ENCODE peak calls at places on chromosomes 5 and 9, in four cellular contexts. G, P, F and W are unnamed samples. For H3K4me1, the result is how much of the 10 kb centered on the place peaks cover.

GRCh38 chr5:163838738-163839137 is 333.3 kb downstream of the MAT2B start:
- DNase-seq in G (no peak), P (no peak), F (no peak), W (no peak)

GRCh38 chr5:4924581-4924980 is 215.5 kb upstream of the ADAMTS16 start:
- DNase-seq in G (no peak), P (no peak), F (no peak), W (no peak)

GRCh38 chr9:126151671-126152050 is 175.0 kb upstream of the MVB12B start:
- DNase-seq in G (no peak), P (no peak), F (no peak), W (no peak)

GRCh38 chr5:149710575-149710974 is 19.5 kb upstream of the PPARGC1B start:
- DNase-seq in G (no peak), P (no peak), F (no peak), W (no peak)

GRCh38 chr5:164359260-164359930 is 854.0 kb downstream of the MAT2B start:
- DNase-seq in G (no peak), P (no peak), F (no peak), W (no peak)

GRCh38 chr9:109114670-109115069 is 5.1 kb downstream of the TMEM245 start:
- DNase-seq in G (no peak), P (no peak), F (no peak), W (no peak)

GRCh38 chr5:122896598-122897282 is 51.3 kb downstream of the SNX24 start:
- DNase-seq in G (no peak), P (no peak), F (no peak), W (no peak)

GRCh38 chr9:72431036-72431435 is 66.0 kb upstream of the ZFAND5 start:
- DNase-seq in G (no peak), P (no peak), F (no peak), W (no peak)

GRCh38 chr5:5014836-5015235 is 125.3 kb upstream of the ADAMTS16 start:
- DNase-seq in G (no peak), P (no peak), F (no peak), W (no peak)

GRCh38 chr5:148831590-148832565 is 5.5 kb downstream of the ADRB2 start:
- DNase-seq in G (no peak), P (no peak), F (no peak), W (no peak)

GRCh38 chr5:1161108-1161831 is 40.1 kb upstream of the SLC6A19 start:
- DNase-seq in G (no peak), P (no peak), F (peak), W (no peak)

GRCh38 chr5:95725937-95726810 is 5.0 kb upstream of the RHOBTB3 start:
- DNase-seq in G (no peak), P (no peak), F (no peak), W (no peak)

GRCh38 chr5:39080597-39081204 is 6.5 kb upstream of the RICTOR start:
- DNase-seq in G (peak), P (peak), F (peak), W (no peak)

GRCh38 chr9:111902396-111903147 is 6.0 kb downstream of the UGCG start:
- DNase-seq in G (no peak), P (no peak), F (no peak), W (no peak)

GRCh38 chr9:128099932-128100491 is 27.5 kb downstream of the PTGES2 start:
- DNase-seq in G (no peak), P (no peak), F (no peak), W (no peak)

GRCh38 chr5:65961644-65962043 is 35.3 kb downstream of the ERBIN start:
- DNase-seq in G (no peak), P (no peak), F (no peak), W (no peak)

GRCh38 chr9:120910643-120911042 is 16.0 kb downstream of the TRAF1 start:
- DNase-seq in G (no peak), P (no peak), F (no peak), W (no peak)

GRCh38 chr5:149615976-149616375 is 34.7 kb downstream of the ARHGEF37 start:
- DNase-seq in G (no peak), P (no peak), F (peak), W (peak)

GRCh38 chr9:110104201-110104845 is 103.6 kb downstream of the C9orf152 start:
- DNase-seq in G (no peak), P (no peak), F (no peak), W (no peak)

GRCh38 chr9:16223074-16223871 is 647.2 kb downstream of the BNC2 start:
- DNase-seq in G (no peak), P (no peak), F (no peak), W (no peak)

GRCh38 chr5:74067748-74068541 is 441.9 kb downstream of the ARHGEF28 start:
- DNase-seq in G (peak), P (no peak), F (no peak), W (no peak)

GRCh38 chr5:74064911-74065310 is 438.9 kb downstream of the ARHGEF28 start:
- DNase-seq in G (no peak), P (no peak), F (no peak), W (no peak)

GRCh38 chr5:74063346-74063745 is 437.4 kb downstream of the ARHGEF28 start:
- DNase-seq in G (no peak), P (no peak), F (no peak), W (no peak)

GRCh38 chr5:74061292-74061691 is 435.3 kb downstream of the ARHGEF28 start:
- DNase-seq in G (no peak), P (no peak), F (no peak), W (no peak)

DNA sequence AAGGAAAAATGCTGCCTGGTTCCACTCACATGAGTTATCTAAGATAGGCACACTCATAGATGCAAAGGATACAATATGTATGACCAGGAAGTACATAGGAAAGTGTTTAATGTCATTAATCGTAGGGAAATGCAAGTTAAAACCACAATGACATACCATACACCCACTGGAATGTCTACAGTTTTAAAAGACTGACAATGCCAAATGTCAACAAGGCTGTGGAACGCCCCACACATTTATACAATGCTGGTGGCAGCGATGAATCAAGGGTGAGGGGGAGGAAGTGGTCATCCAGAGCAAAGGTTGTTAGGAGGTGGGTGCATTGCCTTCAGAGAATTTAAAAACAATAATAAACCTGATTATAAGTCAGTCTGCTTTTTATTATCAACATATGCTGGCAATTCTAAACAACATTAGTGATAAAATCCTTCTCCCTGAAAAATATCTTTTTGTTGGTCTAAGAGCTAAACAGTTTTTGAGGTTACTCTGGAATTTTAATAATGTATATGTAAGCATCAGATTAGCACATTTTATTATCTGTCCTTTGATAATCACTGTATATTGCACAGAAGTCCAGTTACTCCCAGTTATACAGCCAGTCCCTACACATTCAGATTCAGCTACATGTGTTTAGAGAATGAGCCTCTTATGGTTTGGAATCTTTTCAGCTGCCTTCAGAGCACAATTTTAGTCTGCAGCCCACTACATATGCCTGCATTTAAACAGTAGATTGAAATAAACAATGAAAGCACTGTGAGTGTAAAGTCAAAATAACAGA is 438.0 kb downstream of the ARHGEF28 start:
- DNase-seq in G (no peak), P (no peak), F (no peak), W (no peak)
- H3K4me1 ChIP-seq in G (under half), P (under half), F (under half), W (under half)

GRCh38 chr9:86795861-86796497 is 151.3 kb downstream of the GAS1 start:
- DNase-seq in G (no peak), P (no peak), F (no peak), W (peak)
- TF ChIP-seq CTCF in G (no peak), P (peak), F (no peak), W (peak)

GRCh38 chr5:124714910-124715309 is 31.5 kb downstream of the ZNF608 start:
- DNase-seq in G (no peak), P (no peak), F (no peak), W (no peak)
- H3K4me1 ChIP-seq in G (under half), P (half or more), F (under half), W (under half)

DNA sequence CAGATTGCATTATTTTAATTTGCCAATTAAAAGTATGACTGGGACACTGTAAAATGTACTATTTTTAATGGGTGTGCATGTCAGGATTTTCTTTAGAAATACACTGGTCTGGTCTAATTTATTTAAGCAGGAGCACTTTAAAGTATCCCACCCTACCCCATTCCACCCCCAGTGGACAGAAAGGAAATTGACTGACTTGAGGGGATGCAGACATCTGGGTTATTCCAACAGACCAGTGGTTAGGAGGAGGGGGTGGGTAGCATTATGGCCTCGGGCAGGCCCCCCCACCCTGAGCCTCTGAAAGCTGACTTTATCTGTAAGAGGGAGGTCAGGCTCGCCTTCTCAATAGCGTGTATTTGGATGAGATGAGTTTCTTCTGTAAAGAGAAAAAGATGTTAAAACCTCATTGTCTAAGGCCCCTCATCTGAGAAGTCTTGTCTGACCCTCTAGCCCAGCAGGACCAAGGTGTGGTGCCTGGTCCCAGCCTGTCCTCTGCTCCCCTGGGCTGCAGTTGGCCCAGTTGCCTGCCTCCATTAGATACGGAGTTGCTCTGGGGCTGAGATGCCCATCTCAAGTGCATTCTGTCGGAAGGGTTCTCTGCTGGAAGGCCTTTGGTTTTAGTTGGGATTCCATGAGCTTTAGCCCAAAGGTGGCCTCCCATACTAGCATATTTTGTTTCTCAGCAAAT is 4.4 kb downstream of the HNRNPAB start:
- DNase-seq in G (peak), P (no peak), F (no peak), W (no peak)
- TF ChIP-seq CTCF in G (no peak), P (no peak), F (no peak), W (no peak)

GRCh38 chr5:157554180-157555030 is 21.2 kb downstream of the ADAM19 start:
- DNase-seq in G (no peak), P (no peak), F (no peak), W (no peak)
- H3K4me1 ChIP-seq in G (half or more), P (under half), F (half or more), W (half or more)

DNA sequence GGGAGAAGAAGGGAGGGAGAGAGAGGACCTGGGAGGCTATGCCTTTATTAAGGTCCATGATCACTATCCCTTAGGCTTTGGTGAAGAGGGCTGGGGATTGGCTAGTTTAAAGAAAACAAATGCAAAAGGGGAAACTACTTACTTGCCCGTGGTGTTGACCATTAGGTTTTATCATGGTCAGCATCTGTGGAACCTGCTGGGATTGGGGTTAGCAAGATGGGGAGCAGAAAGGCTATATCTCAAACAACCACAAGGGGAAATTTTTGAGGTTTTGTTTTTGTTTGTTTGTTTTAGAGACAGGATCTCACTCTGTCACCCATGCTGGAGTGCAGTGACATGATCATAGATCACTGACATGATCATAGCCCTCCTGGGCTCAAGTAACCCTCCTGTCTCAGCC is 9.0 kb upstream of the RAD23B start:
- DNase-seq in G (no peak), P (no peak), F (no peak), W (no peak)
- TF ChIP-seq CTCF in G (no peak), P (peak), F (peak), W (no peak)

GRCh38 chr5:142119051-142119625 is 10.6 kb downstream of the NDFIP1 start:
- DNase-seq in G (no peak), P (no peak), F (no peak), W (no peak)
- H3K4me1 ChIP-seq in G (under half), P (under half), F (half or more), W (half or more)